ENCODE peak calls at places on chromosome 11, in six cellular contexts. P is HT-29; I is stimulated activated CD4-positive, alpha-beta T cell treated with anti-CD3 and anti-CD28 coated beads, Interleukin-2, amount 100 ng/mL, for 24 hours; T is EH; N is body of pancreas; U is BJ. R is an unnamed sample.

GRCh38 chr11:11975201-11976092 is 33.0 kb downstream of the DKK3 start:
- DNase-seq in P (no peak), I (no peak), N (no peak), U (no peak), T (peak), R (no peak)

GRCh38 chr11:14376920-14377319 is 17.9 kb upstream of the RRAS2 start:
- DNase-seq in P (no peak), I (no peak), N (no peak), T (peak), U (no peak), R (no peak)

GRCh38 chr11:2273771-2274170 is 3.4 kb upstream of the ASCL2 start:
- DNase-seq in P (no peak), U (no peak), N (peak), I (no peak), T (no peak), R (no peak)

GRCh38 chr11:75508051-75508561 is 17.6 kb downstream of the GDPD5 start:
- DNase-seq in N (no peak), U (no peak), I (peak), T (no peak), P (no peak), R (peak)

GRCh38 chr11:22666320-22666699 is at the start of gene GAS2:
- DNase-seq in I (no peak), U (no peak), N (peak), P (no peak), T (no peak), R (no peak)

GRCh38 chr11:23457641-23458040 is 597.4 kb upstream of the CCDC179 start:
- DNase-seq in P (no peak), T (no peak), N (no peak), I (no peak), U (no peak), R (no peak)

GRCh38 chr11:107157809-107158187 is 139.5 kb upstream of the GUCY1A2 start:
- DNase-seq in N (no peak), I (no peak), T (no peak), P (no peak), U (no peak), R (no peak)

GRCh38 chr11:2775083-2775625 is 75.4 kb upstream of the KCNQ1OT1 start:
- DNase-seq in I (no peak), T (no peak), U (no peak), P (no peak), N (no peak), R (no peak)

GRCh38 chr11:63862923-63863322 is 24.0 kb downstream of the MARK2 start:
- DNase-seq in T (peak), U (no peak), I (no peak), P (peak), N (peak), R (no peak)

GRCh38 chr11:16612801-16613400 is 125.5 kb upstream of the C11orf58 start:
- DNase-seq in I (no peak), N (peak), P (peak), T (peak), U (no peak), R (no peak)

GRCh38 chr11:62193954-62194353 is 3.9 kb downstream of the SCGB1D1 start:
- DNase-seq in P (peak), T (peak), I (no peak), U (no peak), N (no peak), R (no peak)

GRCh38 chr11:33723238-33723881 is 12.9 kb downstream of the CD59 start:
- DNase-seq in P (no peak), N (no peak), I (no peak), T (peak), U (peak), R (no peak)

GRCh38 chr11:113896156-113896879 is 8.3 kb upstream of the HTR3B start:
- DNase-seq in U (no peak), T (peak), N (peak), I (peak), P (peak), R (no peak)

GRCh38 chr11:27471588-27472397 is 797 bp downstream of the LGR4 start:
- DNase-seq in I (peak), P (no peak), T (peak), U (no peak), N (peak), R (peak)

GRCh38 chr11:4891996-4892640 is 10.4 kb downstream of the OR51T1 start:
- DNase-seq in I (no peak), U (peak), P (peak), N (no peak), T (peak), R (no peak)

GRCh38 chr11:76669901-76670474 is 559 bp downstream of the LRRC32 start:
- DNase-seq in P (no peak), I (no peak), T (peak), N (no peak), U (peak), R (no peak)

GRCh38 chr11:119752946-119753345 is 23.9 kb upstream of the NECTIN1 start:
- DNase-seq in I (no peak), T (no peak), U (no peak), P (no peak), N (no peak), R (no peak)

GRCh38 chr11:109864161-109864661 is 229.0 kb upstream of the ZC3H12C start:
- DNase-seq in U (no peak), I (no peak), P (no peak), T (peak), N (no peak), R (peak)

GRCh38 chr11:69130586-69131566 is 24.9 kb upstream of the SMIM38 start:
- DNase-seq in I (no peak), N (peak), U (no peak), P (no peak), T (peak), R (no peak)

GRCh38 chr11:47437218-47437745 is 11.0 kb upstream of the PSMC3 start:
- DNase-seq in U (no peak), T (no peak), N (no peak), P (no peak), I (no peak), R (no peak)

GRCh38 chr11:86748296-86748695 is 52.0 kb upstream of the PRSS23 start:
- DNase-seq in P (no peak), N (no peak), I (no peak), U (peak), T (peak), R (no peak)

R was measured in stimulated activated naive CD8-positive, alpha-beta T cell treated with anti-CD3 and anti-CD28 coated beads, Interleukin-15, amount 100 ng/mL, for 72 hours.